ENCODE peak calls at places on chromosomes 6 and 20, in seven cellular contexts. D, W, Y, J, N, B and Q are unnamed samples.

GRCh38 chr20:61355096-61355495 is 103.0 kb downstream of the CDH4 start:
- DNase-seq in N (no peak), B (no peak), Y (no peak), W (no peak), J (no peak), D (no peak), Q (no peak)

GRCh38 chr6:115360602-115361325 is 699.9 kb downstream of the FRK start:
- DNase-seq in W (no peak), J (no peak), N (peak; percentile 97), B (no peak), Y (no peak), D (no peak), Q (no peak)

GRCh38 chr6:161407581-161407980 is 133.7 kb upstream of the AGPAT4 start:
- DNase-seq in W (no peak), Y (peak; percentile 9), J (no peak), N (no peak), D (no peak), B (no peak), Q (no peak)

GRCh38 chr20:42483694-42484303 is 705.9 kb downstream of the PTPRT start:
- DNase-seq in N (no peak), W (no peak), J (no peak), Y (no peak), B (peak; percentile 53), D (peak; percentile 59), Q (no peak)

GRCh38 chr6:23413327-23414203 is 712.5 kb upstream of the NRSN1 start:
- DNase-seq in B (no peak), W (no peak), Y (no peak), D (no peak), J (no peak), N (no peak), Q (no peak)

GRCh38 chr20:63774348-63774735 is 34.8 kb downstream of the SLC2A4RG start:
- DNase-seq in Y (no peak), W (no peak), B (no peak), N (no peak), J (no peak), D (no peak), Q (no peak)

GRCh38 chr6:115932481-115932880 is 128.2 kb downstream of the FRK start:
- DNase-seq in N (no peak), B (no peak), D (no peak), W (peak; percentile 19), J (no peak), Y (no peak), Q (no peak)

GRCh38 chr20:38111366-38112232 is 53.5 kb downstream of the TGM2 start:
- DNase-seq in J (no peak), B (no peak), N (no peak), W (no peak), Y (no peak), D (no peak), Q (no peak)

GRCh38 chr6:45420083-45420908 is 42.6 kb upstream of the SUPT3H start:
- DNase-seq in W (no peak), B (no peak), N (no peak), J (no peak), D (no peak), Y (peak; percentile 17), Q (no peak)

GRCh38 chr6:30171677-30172471 is 8.5 kb downstream of the TRIM15 start:
- DNase-seq in N (no peak), W (no peak), J (no peak), B (peak; percentile 28), Y (no peak), D (no peak), Q (no peak)

GRCh38 chr20:49372095-49372734 is 94.4 kb upstream of the ZNFX1 start:
- DNase-seq in B (no peak), J (no peak), Y (no peak), W (no peak), D (no peak), N (no peak), Q (no peak)

GRCh38 chr6:118280210-118280609 is 267.9 kb upstream of the PLN start:
- DNase-seq in J (no peak), W (no peak), B (no peak), D (no peak), Y (no peak), N (no peak), Q (no peak)

GRCh38 chr6:34680802-34681515 is 15.6 kb downstream of the ILRUN start:
- DNase-seq in W (no peak), D (no peak), Y (peak; percentile 77), J (no peak), B (no peak), N (no peak), Q (no peak)

GRCh38 chr6:34196116-34196832 is 40.4 kb upstream of the HMGA1 start:
- DNase-seq in D (peak; percentile 84), W (peak; percentile 17), B (peak; percentile 73), J (peak; percentile 89), N (peak; percentile 52), Y (peak; percentile 75), Q (peak; percentile 90)

GRCh38 chr6:116217069-116217468 is 36.8 kb downstream of the TSPYL4 start:
- DNase-seq in N (peak; percentile 35), B (peak; percentile 22), J (no peak), Y (peak; percentile 38), D (peak; percentile 46), W (no peak), Q (no peak)

GRCh38 chr6:96001891-96002575 is 13.7 kb upstream of the FUT9 start:
- DNase-seq in J (no peak), D (no peak), B (no peak), Y (no peak), N (no peak), W (no peak), Q (no peak)

GRCh38 chr20:32247957-32248497 is 29.4 kb upstream of the KIF3B start:
- DNase-seq in B (no peak), W (no peak), D (no peak), Y (no peak), J (no peak), N (no peak), Q (no peak)

GRCh38 chr6:26223677-26224546 is 136.7 kb downstream of the HFE start:
- DNase-seq in W (peak; percentile 89), D (peak; percentile 63), Y (peak; percentile 96), B (peak; percentile 93), J (no peak), N (peak; percentile 88), Q (no peak)